ENCODE peak calls at places on chromosomes 3 and 15, in four cellular contexts. J is HCT116, Q is fibroblast of lung, R is neuronal stem cell. V is an unnamed sample. For H3K4me1 and H3K27me3, the result is how much of the 10 kb centered on the place peaks cover.

GRCh38 chr15:95875141-95875643 is 455.3 kb upstream of the NR2F2 start:
- DNase-seq in J (no peak), Q (peak), R (no peak), V (peak)

GRCh38 chr3:194323785-194324735 is 27.1 kb downstream of the CPN2 start:
- DNase-seq in J (peak), Q (peak), R (no peak), V (no peak)

GRCh38 chr15:36757189-36757814 is 177.9 kb downstream of the CDIN1 start:
- DNase-seq in J (no peak), Q (peak), R (no peak), V (no peak)

GRCh38 chr15:31571676-31572075 is 245.0 kb downstream of the KLF13 start:
- DNase-seq in J (no peak), Q (peak), R (no peak), V (no peak)

GRCh38 chr15:69222002-69222474 is 61.6 kb downstream of the GLCE start:
- DNase-seq in J (no peak), Q (no peak), R (no peak), V (no peak)

GRCh38 chr15:76339302-76340197 is 3.0 kb downstream of the ISL2 start:
- DNase-seq in J (no peak), Q (peak), R (peak), V (peak)

GRCh38 chr15:77568014-77568959 is 64.4 kb downstream of the LINGO1 start:
- DNase-seq in J (no peak), Q (no peak), R (no peak), V (no peak)

GRCh38 chr15:62649793-62650420 is 392.6 kb upstream of the TPM1 start:
- DNase-seq in J (no peak), Q (peak), R (no peak), V (peak)

GRCh38 chr3:194123735-194124134 is 12.2 kb upstream of the HES1 start:
- DNase-seq in J (no peak), Q (no peak), R (no peak), V (no peak)

GRCh38 chr3:40504636-40505430 is 1.0 kb upstream of the ZNF620 start:
- DNase-seq in J (peak), Q (peak), R (no peak), V (peak)

GRCh38 chr3:161057518-161057917 is 47.6 kb downstream of the B3GALNT1 start:
- DNase-seq in J (no peak), Q (no peak), R (no peak), V (no peak)

GRCh38 chr15:49060710-49061483 is 14.7 kb upstream of the SECISBP2L start:
- DNase-seq in J (no peak), Q (peak), R (no peak), V (peak)

GRCh38 chr3:52102934-52103333 is 46.6 kb upstream of the DUSP7 start:
- DNase-seq in J (no peak), Q (no peak), R (no peak), V (no peak)

GRCh38 chr3:59895972-59896371 is 846.1 kb upstream of the CFAP20DC start:
- DNase-seq in J (no peak), Q (no peak), R (no peak), V (no peak)

GRCh38 chr3:169746924-169747323 is 17.9 kb downstream of the TERC start:
- DNase-seq in J (no peak), Q (no peak), R (no peak), V (no peak)

GRCh38 chr3:138774529-138775253 is 60.0 kb downstream of the PIK3CB start:
- DNase-seq in J (peak), Q (peak), R (no peak), V (peak)

GRCh38 chr3:160448845-160449659 is 534 bp downstream of the TRIM59 start:
- DNase-seq in J (no peak), Q (peak), R (peak), V (peak)

GRCh38 chr15:49621327-49622210 is 721 bp downstream of the DTWD1 start:
- DNase-seq in J (no peak), Q (peak), R (no peak), V (peak)

GRCh38 chr3:25856902-25857518 is 67.1 kb downstream of the OXSM start:
- DNase-seq in J (peak), Q (peak), R (no peak), V (peak)

GRCh38 chr3:29153811-29154210 is 127.1 kb upstream of the RBMS3 start:
- DNase-seq in J (no peak), Q (no peak), R (no peak), V (no peak)

GRCh38 chr15:31393441-31394091 is 66.9 kb downstream of the KLF13 start:
- DNase-seq in J (no peak), Q (no peak), R (no peak), V (no peak)

GRCh38 chr3:58349792-58350626 is 17.3 kb downstream of the PXK start:
- DNase-seq in J (no peak), Q (no peak), R (no peak), V (no peak)

GRCh38 chr15:67736810-67737209 is 88.5 kb upstream of the SKOR1 start:
- DNase-seq in J (no peak), Q (no peak), R (no peak), V (peak)

GRCh38 chr15:39479916-39480315 is 101.0 kb upstream of the THBS1 start:
- DNase-seq in J (no peak), Q (peak), R (no peak), V (no peak)

GRCh38 chr3:140440446-140440845 is 237.4 kb upstream of the TRIM42 start:
- DNase-seq in J (no peak), Q (no peak), R (no peak), V (no peak)

GRCh38 chr3:12381199-12381598 is 92.3 kb downstream of the PPARG start:
- DNase-seq in J (no peak), Q (no peak), R (no peak), V (no peak)

GRCh38 chr15:89829616-89830440 is 15.2 kb upstream of the ANPEP start:
- DNase-seq in J (no peak), Q (no peak), R (no peak), V (no peak)

GRCh38 chr3:69092030-69092513 is 7.3 kb downstream of the ARL6IP5 start:
- DNase-seq in J (no peak), Q (no peak), R (no peak), V (no peak)

GRCh38 chr15:72475674-72476073 is 1.5 kb downstream of the ARIH1 start:
- DNase-seq in J (no peak), Q (no peak), R (no peak), V (no peak)
- H3K9ac ChIP-seq in J (peak), Q (peak), R (no peak), V (peak)

DNA sequence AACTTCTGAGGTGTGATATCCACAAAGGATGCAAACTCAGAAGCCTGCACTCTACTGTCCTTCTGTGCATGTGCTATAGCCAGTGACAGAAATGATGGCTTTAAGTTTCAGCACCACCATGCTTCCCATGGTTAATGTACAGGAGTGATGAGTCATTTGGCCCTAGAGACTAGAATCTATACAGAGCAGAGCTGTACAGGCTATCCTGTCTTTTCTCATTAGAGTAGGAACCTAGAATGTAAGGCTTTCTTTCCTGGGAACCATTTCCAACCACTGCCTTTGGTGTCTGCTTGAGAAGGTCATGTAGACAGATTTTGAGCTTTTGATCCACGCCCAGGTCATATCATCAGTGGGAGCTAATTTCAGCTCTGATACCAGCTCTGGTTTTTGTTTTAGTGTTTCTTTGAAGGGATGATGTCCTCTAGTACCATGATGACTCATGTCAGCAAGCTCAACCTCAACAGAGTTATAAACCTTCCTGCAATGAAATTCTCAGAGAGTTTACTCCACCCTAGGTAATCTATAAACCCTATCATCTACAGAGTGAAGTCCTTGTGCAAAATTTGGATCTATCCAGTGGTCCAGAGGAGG is 543.0 kb downstream of the NTRK3 start:
- DNase-seq in J (no peak), Q (no peak), R (no peak), V (no peak)
- H3K4me1 ChIP-seq in J (under half), Q (under half), R (under half), V (under half)

GRCh38 chr15:45115312-45115820 is 1.2 kb downstream of the DUOXA2 start:
- DNase-seq in J (no peak), Q (no peak), R (no peak), V (no peak)
- H3K27me3 ChIP-seq in J (under half), Q (half or more), R (half or more), V (half or more)

GRCh38 chr15:84839714-84840113 is 22.6 kb downstream of the ALPK3 start:
- DNase-seq in J (no peak), Q (no peak), R (no peak), V (no peak)

GRCh38 chr15:84834969-84835368 is 17.8 kb downstream of the ALPK3 start:
- DNase-seq in J (no peak), Q (no peak), R (no peak), V (no peak)

GRCh38 chr15:84835661-84836384 is 18.7 kb downstream of the ALPK3 start:
- DNase-seq in J (no peak), Q (no peak), R (no peak), V (no peak)

GRCh38 chr15:84834227-84834955 is 17.2 kb downstream of the ALPK3 start:
- DNase-seq in J (no peak), Q (no peak), R (no peak), V (no peak)

DNA sequence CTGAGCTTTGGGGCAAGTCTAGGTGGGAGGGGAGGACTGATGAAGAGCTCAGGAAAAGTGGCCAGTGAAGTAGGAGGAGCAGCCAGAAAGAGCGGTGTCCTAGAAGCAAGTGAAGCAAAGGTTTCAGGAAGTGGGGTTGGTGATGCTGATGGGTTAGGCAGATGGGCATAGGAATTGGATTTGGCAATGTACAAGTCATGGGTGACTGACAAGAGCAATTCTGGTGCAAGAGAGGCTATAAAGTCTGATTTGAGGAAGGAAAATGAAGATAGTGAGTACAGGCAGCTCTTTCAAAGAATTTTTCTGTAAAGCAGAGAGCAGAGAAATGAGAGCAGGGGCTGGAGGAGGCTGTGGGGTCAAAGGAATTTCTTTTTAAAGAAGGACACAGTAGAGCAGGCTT is 19.7 kb downstream of the ALPK3 start:
- DNase-seq in J (no peak), Q (no peak), R (no peak), V (no peak)
- H3K9ac ChIP-seq in J (no peak), Q (no peak), R (no peak), V (no peak)

GRCh38 chr3:123082370-123083065 is 15.7 kb downstream of the PDIA5 start:
- DNase-seq in J (no peak), Q (no peak), R (no peak), V (no peak)
- H3K4me1 ChIP-seq in J (under half), Q (under half), R (under half), V (half or more)

GRCh38 chr15:74304459-74304858 is 63.0 kb downstream of the CYP11A1 start:
- DNase-seq in J (no peak), Q (no peak), R (no peak), V (no peak)
- H3K27me3 ChIP-seq in J (under half), Q (half or more), R (under half), V (half or more)

GRCh38 chr3:5026046-5026362 is 46.8 kb downstream of the BHLHE40 start:
- DNase-seq in J (no peak), Q (no peak), R (no peak), V (no peak)
- H3K9ac ChIP-seq in J (peak), Q (peak), R (no peak), V (no peak)

DNA sequence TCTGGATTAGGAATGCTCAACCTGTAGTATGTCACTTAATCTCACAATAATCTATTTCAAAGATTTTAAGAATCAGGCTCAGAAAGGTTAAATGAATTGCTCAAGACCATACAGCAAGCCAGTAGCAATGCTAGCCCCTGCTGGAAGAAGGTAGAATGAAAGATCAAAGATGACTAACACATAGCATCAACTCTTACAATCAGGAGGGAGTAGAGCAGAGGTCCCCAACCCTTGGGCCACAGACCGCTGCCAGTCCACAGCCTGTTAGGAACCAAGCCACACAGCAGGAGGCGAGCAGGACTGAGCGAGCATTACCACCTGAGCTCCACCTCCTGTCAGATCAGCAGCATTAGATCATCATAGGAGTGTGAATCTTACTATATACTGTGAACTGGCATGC is 15.5 kb upstream of the GATM start:
- DNase-seq in J (no peak), Q (no peak), R (no peak), V (no peak)
- H3K4me1 ChIP-seq in J (under half), Q (under half), R (under half), V (under half)

GRCh38 chr3:123373535-123373987 is 75.3 kb downstream of the ADCY5 start:
- DNase-seq in J (no peak), Q (no peak), R (no peak), V (no peak)

GRCh38 chr3:123371426-123371825 is 77.5 kb downstream of the ADCY5 start:
- DNase-seq in J (no peak), Q (no peak), R (no peak), V (no peak)

GRCh38 chr3:123372789-123373534 is 75.9 kb downstream of the ADCY5 start:
- DNase-seq in J (no peak), Q (no peak), R (no peak), V (no peak)

GRCh38 chr3:123370819-123371218 is 78.1 kb downstream of the ADCY5 start:
- DNase-seq in J (no peak), Q (no peak), R (no peak), V (no peak)

DNA sequence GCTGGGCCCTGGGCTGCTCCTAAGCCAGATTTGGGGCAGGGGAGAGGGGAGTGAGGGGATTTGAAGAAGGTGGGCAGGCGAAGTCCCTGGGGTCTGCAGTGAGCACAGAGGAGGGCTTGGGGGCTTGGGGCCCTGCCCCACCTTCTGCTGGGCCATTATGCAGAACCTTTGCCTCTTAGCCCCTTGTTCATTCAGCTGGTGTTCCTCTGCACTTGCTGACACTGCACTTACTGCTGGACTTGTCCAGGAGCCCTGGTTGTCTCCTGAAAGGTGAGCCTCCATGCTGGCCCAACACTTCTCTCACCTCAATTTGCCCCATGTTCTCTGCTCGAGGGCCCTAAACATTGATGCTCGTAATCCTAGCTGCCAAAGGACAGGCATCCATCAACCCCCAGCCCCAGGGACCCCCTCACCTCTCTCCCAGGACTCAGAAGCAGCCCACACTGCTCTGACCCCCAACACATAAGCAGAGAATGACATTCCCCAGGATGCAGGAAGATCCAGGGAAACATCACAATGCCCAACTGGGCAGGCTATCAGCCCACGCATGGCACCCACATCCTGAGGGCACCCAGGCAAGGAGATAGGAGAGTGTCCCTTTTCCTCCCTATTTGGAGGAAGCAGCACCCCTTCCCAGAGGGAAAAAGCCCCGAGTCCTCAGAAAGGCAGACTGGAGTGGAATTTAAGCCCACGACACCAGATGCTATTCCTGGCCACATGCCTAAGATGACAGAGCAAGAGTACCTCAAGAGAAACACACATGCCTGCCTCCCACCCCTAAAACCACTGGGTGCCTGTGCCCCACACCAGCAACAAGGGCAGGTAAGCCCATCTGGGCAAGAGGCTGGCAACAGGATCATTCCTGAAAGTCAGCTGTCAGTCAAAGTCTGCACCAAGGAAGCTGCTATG is 76.8 kb downstream of the ADCY5 start:
- DNase-seq in J (no peak), Q (no peak), R (no peak), V (no peak)
- H3K27me3 ChIP-seq in J (under half), Q (under half), R (under half), V (half or more)

V was measured in adipocyte.